ENCODE peak calls at places on chromosomes 12 and 14, in seven cellular contexts. K, I, D, T, O, Z and P are unnamed samples.

GRCh38 chr12:14373202-14373601 is 7.7 kb downstream of the ATF7IP start:
- DNase-seq in O (peak), Z (no peak), K (no peak), I (no peak), D (no peak), T (peak), P (peak)

GRCh38 chr14:58299665-58300202 is 1.4 kb downstream of the ARID4A start:
- DNase-seq in D (no peak), T (no peak), I (no peak), Z (no peak), K (no peak), O (no peak), P (peak)

GRCh38 chr14:75041613-75042012 is 9.7 kb downstream of the MLH3 start:
- DNase-seq in D (no peak), K (no peak), I (no peak), O (no peak), Z (no peak), T (no peak), P (no peak)

GRCh38 chr14:51554339-51554920 is 97.3 kb upstream of the FRMD6 start:
- DNase-seq in D (no peak), Z (no peak), O (peak), I (no peak), T (peak), K (no peak), P (peak)

GRCh38 chr14:64704743-64705405 is 650 bp downstream of the PLEKHG3 start:
- DNase-seq in Z (no peak), O (no peak), I (no peak), D (no peak), K (no peak), T (no peak), P (no peak)

GRCh38 chr12:2751686-2752085 is 43.1 kb upstream of the FKBP4 start:
- DNase-seq in K (no peak), T (no peak), Z (no peak), D (no peak), I (no peak), O (no peak), P (no peak)

GRCh38 chr12:88142610-88142991 is 494 bp downstream of the TMTC3 start:
- DNase-seq in I (peak), D (no peak), K (peak), T (no peak), Z (peak), O (no peak), P (peak)

GRCh38 chr14:28754209-28754985 is 12.2 kb upstream of the FOXG1 start:
- DNase-seq in O (peak), D (no peak), K (peak), T (peak), Z (no peak), I (no peak), P (peak)

GRCh38 chr12:4762773-4763172 is 42.6 kb downstream of the GALNT8 start:
- DNase-seq in I (no peak), T (no peak), K (no peak), D (no peak), O (no peak), Z (no peak), P (no peak)

GRCh38 chr12:17810399-17810798 is 279.6 kb downstream of the RERGL start:
- DNase-seq in D (no peak), Z (no peak), O (no peak), T (no peak), K (no peak), I (no peak), P (no peak)

GRCh38 chr12:46549527-46550265 is 177.1 kb upstream of the SLC38A2 start:
- DNase-seq in I (no peak), D (no peak), O (peak), Z (no peak), T (peak), K (no peak), P (peak)

GRCh38 chr14:72810201-72810600 is 83.7 kb downstream of the DPF3 start:
- DNase-seq in D (peak), I (no peak), Z (no peak), K (no peak), T (no peak), O (no peak), P (no peak)

GRCh38 chr14:68260121-68260520 is 440.5 kb downstream of the RAD51B start:
- DNase-seq in Z (no peak), D (no peak), K (no peak), O (no peak), T (no peak), I (no peak), P (no peak)

GRCh38 chr14:101109347-101109638 is 205.8 kb upstream of the RTL1 start:
- DNase-seq in K (no peak), D (no peak), Z (no peak), T (no peak), O (no peak), I (no peak), P (no peak)

GRCh38 chr14:73723799-73724621 is 9.8 kb upstream of the PNMA1 start:
- DNase-seq in D (no peak), O (peak), I (no peak), T (peak), K (no peak), Z (peak), P (peak)

GRCh38 chr12:76883826-76884225 is 5.0 kb upstream of the CSRP2 start:
- DNase-seq in D (no peak), I (no peak), K (no peak), O (peak), T (peak), Z (no peak), P (peak)

GRCh38 chr12:75721790-75722189 is 210.4 kb upstream of the KRR1 start:
- DNase-seq in O (no peak), Z (no peak), I (no peak), D (no peak), T (no peak), K (no peak), P (no peak)

GRCh38 chr12:1469063-1469462 is 125.3 kb downstream of the FBXL14 start:
- DNase-seq in D (no peak), K (no peak), O (no peak), Z (no peak), I (no peak), T (no peak), P (no peak)
- TF ChIP-seq CTCF in D (no peak), K (no peak), O (no peak), Z (no peak), I (no peak), T (no peak), P (no peak)

DNA sequence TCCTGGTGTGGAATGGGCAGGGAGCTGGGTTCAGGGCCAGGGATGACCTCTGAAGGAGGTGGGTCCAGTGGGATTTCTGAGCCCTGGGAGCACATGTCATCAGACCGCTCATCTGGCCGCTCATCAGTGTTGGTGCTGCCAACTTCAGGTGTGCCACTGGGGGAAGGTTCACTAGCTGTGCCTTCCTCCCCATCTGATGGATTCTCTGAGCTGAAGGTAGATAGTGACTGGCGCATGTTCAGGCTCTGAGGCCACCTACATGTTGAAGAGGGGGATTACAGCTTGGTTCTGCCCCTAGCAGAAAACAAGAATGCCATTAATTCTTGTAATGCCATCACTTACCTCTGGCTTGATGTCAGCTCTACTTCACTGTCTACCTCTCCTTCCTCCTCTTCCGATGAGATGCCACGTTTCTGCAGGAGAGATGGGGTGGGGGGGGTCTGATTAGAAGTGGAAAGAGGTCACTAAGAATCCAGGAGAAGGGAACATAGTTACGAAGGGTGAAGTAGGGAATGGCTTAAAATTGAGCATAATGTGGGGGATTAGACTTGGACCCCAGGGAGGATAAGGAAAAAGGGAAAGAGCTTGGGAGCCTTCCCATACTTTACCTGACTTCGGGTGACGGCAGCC is 17.2 kb downstream of the MAP3K12 start:
- DNase-seq in O (no peak), I (no peak), D (no peak), Z (no peak), K (peak), T (no peak), P (no peak)
- TF ChIP-seq CTCF in O (peak), I (no peak), D (peak), Z (no peak), K (peak), T (peak), P (no peak)

GRCh38 chr12:105102673-105103072 is 4.9 kb upstream of the WASHC4 start:
- DNase-seq in Z (no peak), O (no peak), K (no peak), D (no peak), T (no peak), I (no peak), P (no peak)

GRCh38 chr12:105100207-105100985 is 7.1 kb upstream of the WASHC4 start:
- DNase-seq in K (no peak), T (peak), O (peak), Z (no peak), D (no peak), I (no peak), P (peak)

GRCh38 chr12:105099355-105099754 is 8.2 kb upstream of the WASHC4 start:
- DNase-seq in D (no peak), I (no peak), K (no peak), T (no peak), Z (no peak), O (no peak), P (no peak)

GRCh38 chr12:105104762-105105161 is 2.8 kb upstream of the WASHC4 start:
- DNase-seq in Z (no peak), D (no peak), T (no peak), I (no peak), O (no peak), K (no peak), P (no peak)

DNA sequence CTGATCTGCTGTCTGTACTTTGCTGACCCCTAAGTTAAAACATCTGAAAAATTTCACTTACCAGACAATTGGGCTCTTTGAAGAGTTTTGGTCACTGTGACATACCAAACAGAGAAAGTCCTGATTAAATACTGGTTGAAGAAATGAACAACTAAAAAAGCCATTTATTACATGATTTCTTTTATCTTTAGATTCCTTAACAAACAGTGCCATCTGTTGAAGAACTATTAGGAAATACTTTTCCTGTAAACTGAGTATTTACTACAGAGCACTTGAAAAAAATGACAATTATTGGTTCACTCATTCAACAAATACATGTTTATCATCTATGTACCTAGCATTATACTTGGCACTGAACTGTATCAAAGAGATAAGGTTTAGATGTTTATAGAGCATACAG is 6.5 kb upstream of the WASHC4 start:
- DNase-seq in T (peak), D (no peak), Z (no peak), I (no peak), O (peak), K (no peak), P (no peak)
- TF ChIP-seq CTCF in T (peak), D (no peak), Z (no peak), I (no peak), O (peak), K (no peak), P (peak)

GRCh38 chr12:118164798-118165486 is 29.0 kb downstream of the PEBP1 start:
- DNase-seq in O (peak), K (peak), T (peak), I (no peak), D (no peak), Z (no peak), P (peak)
- TF ChIP-seq CTCF in O (peak), K (peak), T (peak), I (peak), D (peak), Z (no peak), P (peak)

GRCh38 chr12:642633-643477 is 20.4 kb downstream of the NINJ2 start:
- DNase-seq in Z (no peak), I (peak), K (peak), D (peak), T (peak), O (peak), P (peak)
- TF ChIP-seq CTCF in Z (peak), I (no peak), K (peak), D (peak), T (peak), O (peak), P (peak)

GRCh38 chr14:24315807-24316596 is 4.7 kb downstream of the LTB4R start:
- DNase-seq in T (no peak), Z (no peak), K (peak), O (no peak), I (no peak), D (no peak), P (no peak)
- TF ChIP-seq CTCF in T (no peak), Z (peak), K (no peak), O (no peak), I (peak), D (no peak), P (no peak)

GRCh38 chr12:15893260-15893659 is 11.1 kb downstream of the STRAP start:
- DNase-seq in O (no peak), T (no peak), I (no peak), Z (no peak), D (no peak), K (no peak), P (no peak)
- TF ChIP-seq CTCF in O (no peak), T (no peak), I (no peak), Z (no peak), D (no peak), K (no peak), P (no peak)